ENCODE peak calls at places on chromosome 2, in nine cellular contexts. J is tibial artery, M is GM12865, O is retinal pigment epithelial cell, G is Karpas-422, S is GM12864, L is ovary, A is fibroblast of lung, E is brain microvascular endothelial cell. Z is an unnamed sample.

GRCh38 chr2:54897420-54898310 is 152.6 kb downstream of the RTN4 start:
- DNase-seq in G (no peak), J (no peak), E (no peak), S (no peak), M (peak; percentile 5), O (no peak), A (no peak), L (no peak), Z (no peak)

GRCh38 chr2:152238021-152238420 is 62.5 kb upstream of the STAM2 start:
- DNase-seq in A (no peak), J (no peak), G (no peak), E (no peak), M (no peak), O (no peak), L (no peak), S (no peak), Z (no peak)

GRCh38 chr2:167100526-167100925 is 212.2 kb downstream of the XIRP2 start:
- DNase-seq in S (no peak), E (no peak), M (no peak), G (no peak), O (no peak), A (no peak), J (no peak), L (no peak), Z (no peak)

GRCh38 chr2:74979844-74980243 is 21.4 kb downstream of the POLE4 start:
- DNase-seq in J (no peak), G (peak; percentile 71), L (no peak), S (no peak), O (no peak), M (no peak), A (no peak), E (no peak), Z (no peak)

GRCh38 chr2:23545391-23545790 is 160.4 kb downstream of the KLHL29 start:
- DNase-seq in L (no peak), M (no peak), G (no peak), O (no peak), J (no peak), A (no peak), E (no peak), S (no peak), Z (no peak)

GRCh38 chr2:146370821-146371220 is 1474.0 kb upstream of the ACVR2A start:
- DNase-seq in G (no peak), M (no peak), J (no peak), E (peak; percentile 25), A (no peak), S (no peak), O (peak; percentile 6), L (no peak), Z (no peak)

GRCh38 chr2:120661551-120661950 is 74.1 kb upstream of the GLI2 start:
- DNase-seq in A (peak; percentile 44), O (no peak), E (no peak), G (no peak), S (no peak), M (no peak), J (no peak), L (peak; percentile 82), Z (no peak)

GRCh38 chr2:46855805-46856204 is 59.8 kb downstream of the MCFD2 start:
- DNase-seq in A (no peak), J (no peak), O (no peak), M (no peak), G (no peak), L (no peak), S (no peak), E (no peak), Z (no peak)

GRCh38 chr2:63843093-63843492 is 1.4 kb downstream of the UGP2 start:
- DNase-seq in A (no peak), L (no peak), G (no peak), E (no peak), S (no peak), O (no peak), M (no peak), J (no peak), Z (no peak)

GRCh38 chr2:171811229-171811628 is 82.8 kb downstream of the SLC25A12 start:
- DNase-seq in O (peak; percentile 11), J (no peak), A (peak; percentile 62), G (peak; percentile 62), E (no peak), S (no peak), M (peak; percentile 2), L (no peak), Z (no peak)

GRCh38 chr2:9951272-9951521 is 296 bp upstream of the GRHL1 start:
- DNase-seq in M (no peak), J (no peak), O (no peak), E (no peak), S (no peak), A (no peak), L (no peak), G (no peak), Z (no peak)

GRCh38 chr2:9949239-9949991 is 2.1 kb upstream of the GRHL1 start:
- DNase-seq in G (no peak), O (no peak), E (no peak), M (no peak), L (no peak), J (no peak), A (no peak), S (no peak), Z (no peak)

GRCh38 chr2:9949992-9950520 is 1.4 kb upstream of the GRHL1 start:
- DNase-seq in A (no peak), S (no peak), M (no peak), O (no peak), J (no peak), E (no peak), G (no peak), L (no peak), Z (no peak)

GRCh38 chr2:9951522-9952285 is at the start of gene GRHL1:
- DNase-seq in A (peak; percentile 88), S (peak; percentile 46), M (peak; percentile 95), G (peak; percentile 96), O (peak; percentile 54), L (peak; percentile 93), E (peak; percentile 80), J (peak; percentile 90), Z (no peak)

DNA sequence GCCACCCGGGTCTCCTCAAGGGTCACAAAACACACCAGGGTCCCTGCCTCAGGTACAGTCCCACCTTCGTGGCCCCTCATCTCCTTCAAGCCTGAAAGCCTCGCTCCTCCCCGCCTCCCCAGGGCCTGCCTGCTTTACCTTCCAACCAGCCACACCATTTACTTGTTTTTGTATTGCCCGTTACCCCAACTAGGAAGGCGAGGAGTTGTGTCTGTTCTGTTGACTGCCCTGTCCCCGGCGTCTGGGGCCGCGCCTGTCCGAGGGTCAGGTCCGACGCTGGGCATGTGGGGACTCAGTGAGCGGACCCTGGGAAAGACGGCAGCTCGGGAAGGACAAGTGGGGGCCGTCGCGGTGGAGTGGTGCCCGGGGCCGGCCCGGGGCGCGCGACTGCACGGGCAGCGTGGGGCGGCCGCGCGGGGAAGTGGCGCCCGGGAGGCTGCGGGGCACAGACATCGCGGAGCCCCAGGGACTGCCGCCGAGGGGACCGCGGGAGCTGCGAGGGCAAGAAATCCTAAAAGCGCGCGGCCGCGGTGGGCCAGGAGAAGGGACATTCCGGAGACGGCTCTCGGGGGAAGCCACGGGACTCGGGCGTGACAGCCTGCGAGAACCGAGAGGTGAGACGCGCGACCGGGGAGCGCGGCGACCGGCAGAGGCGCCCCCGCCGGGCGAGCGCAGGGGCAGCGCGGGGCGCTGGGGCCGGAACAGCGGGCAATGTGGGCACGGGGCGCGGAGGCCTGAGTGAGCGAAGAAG is 797 bp upstream of the GRHL1 start:
- DNase-seq in L (peak; percentile 35), J (no peak), M (peak; percentile 61), E (no peak), G (no peak), A (no peak), O (no peak), S (no peak), Z (no peak)
- H3K4me3 ChIP-seq in L (peak overlapping the region; percentile 58), J (peak overlapping the region; percentile 64), M (peak overlapping the region; percentile 60), E (peak overlapping the region; percentile 53), G (peak overlapping the region; percentile 67), A (peak overlapping the region; percentile 57), O (peak overlapping the region; percentile 54), S (peak overlapping the region; percentile 64), Z (peak overlapping the region; percentile 58)

DNA sequence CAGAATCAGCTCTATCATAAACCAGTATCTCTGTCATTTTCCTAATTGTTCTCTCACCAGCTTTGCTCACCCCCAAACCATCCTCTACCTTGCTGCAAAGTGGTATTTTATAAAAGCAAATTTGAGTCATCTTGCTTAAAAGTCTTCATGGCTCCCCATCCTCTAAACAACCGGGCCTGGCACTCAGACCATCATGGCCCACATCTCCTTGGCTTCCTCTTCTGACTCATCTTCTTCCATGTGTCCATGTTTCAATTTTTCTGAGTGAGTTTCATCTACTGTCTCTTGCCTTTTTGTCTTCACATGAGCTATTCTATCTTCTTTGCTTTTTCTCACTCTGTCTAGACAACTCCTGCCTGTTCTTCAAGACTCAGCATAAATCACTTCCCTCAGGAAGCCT is 58.6 kb downstream of the LHCGR start:
- DNase-seq in L (no peak), O (no peak), G (no peak), E (no peak), A (no peak), S (no peak), J (no peak), M (no peak), Z (no peak)
- H3K4me3 ChIP-seq in L (no peak overlapping the region), O (no peak overlapping the region), G (no peak overlapping the region), E (no peak overlapping the region), A (no peak overlapping the region), S (no peak overlapping the region), J (no peak overlapping the region), M (no peak overlapping the region), Z (no peak overlapping the region)

DNA sequence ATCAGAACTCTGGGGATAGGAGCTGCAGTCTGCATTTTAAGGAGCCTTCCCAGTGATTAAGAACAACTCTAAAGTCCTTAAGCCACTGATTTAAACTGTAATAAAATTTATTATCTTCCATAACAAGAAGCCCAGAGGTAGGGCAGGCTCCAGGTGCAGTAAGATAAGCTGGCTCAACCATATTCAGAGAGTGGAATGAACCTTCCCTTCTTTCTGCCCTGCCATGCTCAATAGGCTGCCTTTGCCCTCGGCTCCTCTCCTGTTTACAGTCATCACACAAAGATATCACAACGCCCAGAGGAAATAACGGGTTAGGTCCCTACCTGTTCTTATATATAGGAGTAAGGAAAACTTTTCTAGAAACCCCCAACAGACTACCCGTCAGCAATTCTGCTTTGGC is 90.5 kb upstream of the CDCA7 start:
- DNase-seq in M (no peak), A (no peak), S (no peak), O (no peak), J (no peak), G (no peak), L (no peak), E (no peak), Z (no peak)
- H3K4me3 ChIP-seq in M (no peak overlapping the region), A (no peak overlapping the region), S (peak overlapping the region; percentile 1), O (no peak overlapping the region), J (no peak overlapping the region), G (peak overlapping the region; percentile 59), L (no peak overlapping the region), E (no peak overlapping the region), Z (no peak overlapping the region)

DNA sequence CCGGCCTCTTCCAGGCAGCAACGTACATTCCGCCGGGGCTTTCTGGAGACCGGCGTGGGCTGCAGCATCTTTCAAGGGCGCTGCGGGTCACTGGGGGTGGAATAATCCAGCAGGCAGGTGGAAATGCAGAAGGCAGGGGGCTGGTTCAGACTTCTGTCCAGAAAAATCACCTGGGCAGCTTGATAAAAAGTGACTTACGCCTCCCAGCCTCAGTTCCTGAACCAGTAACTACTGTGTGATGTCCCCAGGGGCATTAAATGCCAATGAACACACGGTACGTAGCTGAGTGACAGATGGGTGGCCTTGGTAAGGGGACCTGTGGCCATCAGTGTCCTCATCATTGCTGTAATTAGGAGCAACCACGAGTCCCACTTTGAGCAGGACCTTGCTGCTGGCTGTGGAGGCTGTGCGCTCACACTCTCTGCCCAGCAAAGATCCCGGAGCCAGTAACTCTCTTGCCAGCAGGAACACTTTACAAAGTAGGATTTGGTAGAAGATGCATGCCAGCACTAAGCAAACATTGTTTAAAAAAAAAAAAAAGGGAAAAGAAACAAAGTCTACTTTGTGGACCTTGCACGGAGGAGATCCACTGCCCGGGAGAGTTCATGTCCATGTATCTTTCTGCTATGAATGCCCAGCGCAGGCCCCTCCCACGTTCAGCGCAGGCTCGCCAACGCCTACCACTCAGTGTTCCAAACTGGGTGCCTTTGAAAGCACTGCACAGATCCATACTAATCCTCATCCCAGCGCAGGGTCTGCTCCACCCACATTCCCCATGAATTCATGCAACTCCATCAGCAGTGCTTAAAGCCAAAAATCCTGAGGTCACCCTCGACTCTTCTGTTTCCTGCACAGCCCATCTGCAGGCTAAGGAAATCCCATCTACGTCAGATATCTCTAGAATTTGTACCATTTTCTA is 177.2 kb downstream of the HDAC4 start:
- DNase-seq in M (no peak), L (no peak), E (no peak), G (no peak), J (peak; percentile 64), A (peak; percentile 56), S (no peak), O (peak; percentile 76), Z (peak; percentile 44)
- H3K4me3 ChIP-seq in M (no peak overlapping the region), L (no peak overlapping the region), E (no peak overlapping the region), G (no peak overlapping the region), J (peak overlapping the region; percentile 49), A (peak overlapping the region; percentile 14), S (no peak overlapping the region), O (no peak overlapping the region), Z (no peak overlapping the region)

Z was measured in AG04449.